ENCODE peak calls at places on chromosome 18, in seven cellular contexts. J is upper lobe of right lung; E is heart left ventricle; R is CD8-positive, alpha-beta T cell; X is psoas muscle; U is body of pancreas; A is lower lobe of right lung. M is an unnamed sample. For H3K36me3, the result is how much of the 10 kb centered on the place peaks cover.

GRCh38 chr18:13183359-13183758 is 35.2 kb upstream of the LDLRAD4 start:
- DNase-seq in A (no peak), E (no peak), U (no peak), J (no peak), X (no peak), R (no peak), M (no peak)

GRCh38 chr18:23209031-23209430 is 73.7 kb downstream of the CABLES1 start:
- DNase-seq in U (no peak), R (no peak), J (no peak), X (no peak), A (no peak), E (no peak), M (no peak)

GRCh38 chr18:2961828-2962227 is 51.1 kb downstream of the LPIN2 start:
- DNase-seq in J (no peak), U (no peak), A (no peak), R (no peak), X (no peak), E (no peak), M (no peak)

GRCh38 chr18:62716679-62717058 is 1.3 kb downstream of the PHLPP1 start:
- DNase-seq in A (peak), R (peak), E (peak), X (peak), U (peak), J (peak), M (no peak)

GRCh38 chr18:69897397-69898108 is 50.1 kb downstream of the CD226 start:
- DNase-seq in R (no peak), E (no peak), A (no peak), J (no peak), U (no peak), X (no peak), M (no peak)

GRCh38 chr18:5142131-5142530 is 54.9 kb downstream of the AKAIN1 start:
- DNase-seq in A (no peak), E (no peak), U (no peak), R (no peak), J (no peak), X (no peak), M (no peak)

GRCh38 chr18:21444465-21445023 is 156.0 kb downstream of the ESCO1 start:
- DNase-seq in J (no peak), X (no peak), E (no peak), A (no peak), U (peak), R (no peak), M (no peak)

GRCh38 chr18:23196119-23197004 is 61.1 kb downstream of the CABLES1 start:
- DNase-seq in A (no peak), E (no peak), R (no peak), X (no peak), J (no peak), U (no peak), M (peak)

GRCh38 chr18:23716516-23716915 is 27.3 kb downstream of the LAMA3 start:
- DNase-seq in E (no peak), R (no peak), A (no peak), J (no peak), X (no peak), U (no peak), M (peak)

GRCh38 chr18:75489493-75490190 is 62.1 kb upstream of the SMIM21 start:
- DNase-seq in E (no peak), J (no peak), X (no peak), R (no peak), A (no peak), U (no peak), M (no peak)

GRCh38 chr18:14924226-14924625 is 176.3 kb downstream of the ANKRD30B start:
- DNase-seq in E (no peak), J (no peak), A (no peak), U (no peak), X (no peak), R (no peak), M (no peak)

GRCh38 chr18:50218432-50219197 is 23.7 kb upstream of the MYO5B start:
- DNase-seq in X (no peak), E (no peak), J (no peak), A (no peak), U (peak), R (peak), M (no peak)

GRCh38 chr18:3111523-3112240 is 98.7 kb upstream of the LPIN2 start:
- DNase-seq in U (no peak), R (no peak), A (no peak), E (no peak), X (no peak), J (no peak), M (no peak)

GRCh38 chr18:26496528-26496927 is 51.8 kb downstream of the KCTD1 start:
- DNase-seq in R (no peak), U (no peak), X (no peak), A (no peak), E (no peak), J (no peak), M (no peak)

GRCh38 chr18:53946561-53946960 is 277.9 kb downstream of the MBD2 start:
- DNase-seq in U (no peak), X (no peak), J (no peak), E (no peak), A (no peak), R (no peak), M (no peak)

GRCh38 chr18:55982992-55983391 is 395.0 kb upstream of the TCF4 start:
- DNase-seq in X (no peak), A (no peak), J (no peak), U (no peak), R (no peak), E (no peak), M (no peak)

GRCh38 chr18:50096766-50097435 is 98.0 kb downstream of the MYO5B start:
- DNase-seq in R (no peak), U (peak), E (no peak), X (no peak), J (no peak), A (no peak), M (no peak)

GRCh38 chr18:79713341-79713740 is 33.7 kb downstream of the CTDP1 start:
- DNase-seq in E (no peak), R (no peak), A (no peak), U (no peak), X (no peak), J (no peak), M (no peak)

DNA sequence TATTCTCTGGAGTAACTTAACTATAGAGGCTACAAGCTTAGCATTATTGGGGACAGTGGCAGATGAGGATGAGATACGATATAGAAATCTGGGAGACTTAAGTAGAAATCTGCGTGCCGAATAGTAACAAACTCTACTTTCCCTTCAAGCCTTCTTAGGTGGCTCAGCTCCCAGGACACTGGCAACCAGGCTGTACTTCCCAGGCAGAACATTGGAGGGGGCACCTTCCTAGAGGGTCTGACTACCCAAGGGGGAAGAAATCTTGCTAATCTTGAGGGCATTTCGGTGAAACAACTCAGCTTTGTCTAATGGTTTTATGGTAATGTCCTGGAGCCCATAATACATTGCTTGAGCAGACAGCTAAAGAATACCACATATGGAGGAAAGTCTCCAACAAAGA is 126.2 kb upstream of the DTNA start:
- DNase-seq in J (no peak), E (no peak), U (no peak), X (no peak), A (no peak), R (no peak), M (no peak)
- TF ChIP-seq CTCF in J (no peak), E (no peak), U (no peak), X (no peak), A (no peak), R (no peak), M (no peak)

GRCh38 chr18:46953195-46953594 is 35.8 kb downstream of the KATNAL2 start:
- DNase-seq in J (no peak), A (no peak), E (no peak), R (no peak), X (no peak), U (no peak), M (no peak)

GRCh38 chr18:46946656-46947282 is 29.4 kb downstream of the KATNAL2 start:
- DNase-seq in E (peak), A (peak), J (peak), R (peak), U (peak), X (peak), M (peak)

GRCh38 chr18:46950064-46950656 is 32.8 kb downstream of the KATNAL2 start:
- DNase-seq in U (no peak), A (no peak), X (no peak), E (no peak), R (no peak), J (no peak), M (no peak)
- H3K36me3 ChIP-seq in U (under half), A (under half), X (under half), E (under half), R (under half), J (under half), M (under half)

DNA sequence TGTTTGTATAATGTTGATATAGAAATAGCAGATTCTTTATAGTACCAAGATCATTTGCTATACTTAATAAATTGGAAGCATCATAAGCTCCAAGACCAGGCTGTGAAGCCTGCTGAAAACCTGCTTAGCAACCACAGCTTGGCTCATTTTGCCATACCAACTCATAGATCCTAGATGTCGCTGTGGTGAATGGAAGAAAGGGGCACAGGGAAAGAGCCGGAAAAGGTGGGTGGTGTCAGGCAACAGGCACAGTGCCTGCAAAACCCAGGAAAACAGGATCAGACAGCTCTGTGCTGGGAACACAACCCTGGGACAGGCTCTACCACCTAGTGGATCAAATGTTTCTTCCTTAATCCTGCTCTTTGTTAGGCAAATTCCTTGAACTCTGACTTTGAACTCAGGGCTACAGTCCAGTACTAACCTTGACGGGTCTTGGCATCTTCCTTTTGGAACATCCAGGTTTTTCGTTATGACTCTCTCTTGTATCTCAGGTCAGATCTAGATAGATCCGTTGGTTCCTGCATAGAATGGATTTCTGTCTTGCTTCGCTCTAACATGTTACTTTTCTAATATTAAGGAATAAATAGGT is 31.6 kb downstream of the TWSG1 start:
- DNase-seq in E (peak), A (no peak), X (no peak), J (no peak), U (peak), R (no peak), M (peak)
- TF ChIP-seq CTCF in E (peak), A (peak), X (peak), J (peak), U (no peak), R (no peak), M (peak)

GRCh38 chr18:32674491-32674890 is 98.3 kb downstream of the KLHL14 start:
- DNase-seq in A (no peak), R (no peak), U (no peak), X (no peak), E (no peak), J (no peak), M (no peak)

GRCh38 chr18:32683044-32683443 is 89.8 kb downstream of the KLHL14 start:
- DNase-seq in E (no peak), X (no peak), U (no peak), A (no peak), R (no peak), J (no peak), M (no peak)

DNA sequence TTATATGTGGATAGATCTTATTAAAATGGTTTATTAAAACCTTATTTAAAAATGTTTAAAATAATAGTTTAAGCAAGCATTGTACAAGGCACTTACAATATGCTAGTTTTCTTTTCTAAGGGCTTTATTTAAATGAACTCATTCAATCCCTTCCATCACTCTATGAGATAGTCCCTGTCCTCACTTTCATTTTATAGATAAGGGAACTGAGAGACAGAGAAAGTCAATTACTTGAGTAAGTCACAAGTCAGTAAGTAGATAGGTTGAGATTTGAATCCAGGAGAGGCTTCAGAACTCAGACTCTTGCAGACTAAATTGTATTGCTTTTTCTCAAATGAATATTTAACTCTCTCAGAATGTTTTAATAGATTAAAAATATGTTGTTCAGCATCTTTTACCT is 95.2 kb downstream of the KLHL14 start:
- DNase-seq in X (no peak), J (no peak), A (no peak), R (no peak), E (no peak), U (no peak), M (no peak)
- H3K36me3 ChIP-seq in X (under half), J (under half), A (under half), R (under half), E (under half), U (under half), M (under half)

GRCh38 chr18:76937597-76937996 is 115.2 kb downstream of the ZNF236 start:
- DNase-seq in R (no peak), E (no peak), A (no peak), X (no peak), J (no peak), U (no peak), M (no peak)
- TF ChIP-seq CTCF in R (no peak), E (no peak), A (no peak), X (no peak), J (no peak), U (no peak), M (no peak)

GRCh38 chr18:45874501-45875184 is 49.2 kb downstream of the SIGLEC15 start:
- DNase-seq in E (no peak), R (peak), J (no peak), X (no peak), U (no peak), A (no peak), M (no peak)

GRCh38 chr18:45876131-45876530 is 50.7 kb downstream of the SIGLEC15 start:
- DNase-seq in R (no peak), E (no peak), U (no peak), J (no peak), X (no peak), A (no peak), M (no peak)

GRCh38 chr18:45871655-45872054 is 46.2 kb downstream of the SIGLEC15 start:
- DNase-seq in U (no peak), X (no peak), J (no peak), R (no peak), A (no peak), E (no peak), M (no peak)

GRCh38 chr18:45879681-45880655 is 54.5 kb downstream of the SIGLEC15 start:
- DNase-seq in A (peak), E (peak), U (peak), X (peak), R (peak), J (peak), M (peak)

GRCh38 chr18:45877403-45877802 is 51.9 kb downstream of the SIGLEC15 start:
- DNase-seq in J (no peak), U (no peak), E (no peak), A (no peak), R (no peak), X (no peak), M (no peak)
- H3K36me3 ChIP-seq in J (half or more), U (under half), E (under half), A (half or more), R (under half), X (half or more), M (under half)

GRCh38 chr18:48697441-48697840 is 158.6 kb downstream of the CTIF start:
- DNase-seq in X (no peak), E (no peak), R (no peak), A (no peak), U (no peak), J (no peak), M (no peak)

GRCh38 chr18:48696218-48696617 is 157.4 kb downstream of the CTIF start:
- DNase-seq in A (no peak), R (no peak), E (no peak), U (no peak), X (no peak), J (no peak), M (no peak)

GRCh38 chr18:48693625-48694262 is 154.9 kb downstream of the CTIF start:
- DNase-seq in J (no peak), X (peak), A (no peak), R (no peak), E (no peak), U (no peak), M (no peak)

GRCh38 chr18:48694295-48694694 is 155.5 kb downstream of the CTIF start:
- DNase-seq in X (peak), E (no peak), A (no peak), R (no peak), J (no peak), U (no peak), M (no peak)

GRCh38 chr18:48695671-48696070 is 156.8 kb downstream of the CTIF start:
- DNase-seq in R (no peak), A (no peak), U (no peak), E (no peak), X (no peak), J (no peak), M (no peak)
- TF ChIP-seq CTCF in R (no peak), A (no peak), U (no peak), E (no peak), X (no peak), J (no peak), M (no peak)

DNA sequence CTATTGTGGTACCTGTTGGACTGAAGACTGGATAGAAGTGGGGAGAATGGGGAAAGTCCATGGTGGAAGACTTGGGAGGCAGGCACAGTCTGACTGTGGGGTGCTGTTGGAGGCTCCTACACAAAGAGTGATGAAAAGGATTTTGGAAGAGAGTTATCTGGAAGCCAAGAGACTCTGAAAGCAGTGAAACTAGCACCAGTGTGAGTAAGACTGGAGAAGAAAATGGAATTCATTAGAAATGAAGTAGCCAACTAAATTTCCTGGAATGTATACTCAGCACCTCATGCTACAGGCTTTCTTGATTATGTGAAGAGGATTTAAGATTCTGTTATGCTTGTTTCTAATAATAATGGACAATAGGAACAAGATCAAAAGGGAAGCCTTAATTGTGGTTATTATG is 27.7 kb downstream of the ELP2 start:
- DNase-seq in X (no peak), E (no peak), A (no peak), R (no peak), J (no peak), U (no peak), M (no peak)
- H3K36me3 ChIP-seq in X (half or more), E (under half), A (half or more), R (under half), J (half or more), U (under half), M (under half)

DNA sequence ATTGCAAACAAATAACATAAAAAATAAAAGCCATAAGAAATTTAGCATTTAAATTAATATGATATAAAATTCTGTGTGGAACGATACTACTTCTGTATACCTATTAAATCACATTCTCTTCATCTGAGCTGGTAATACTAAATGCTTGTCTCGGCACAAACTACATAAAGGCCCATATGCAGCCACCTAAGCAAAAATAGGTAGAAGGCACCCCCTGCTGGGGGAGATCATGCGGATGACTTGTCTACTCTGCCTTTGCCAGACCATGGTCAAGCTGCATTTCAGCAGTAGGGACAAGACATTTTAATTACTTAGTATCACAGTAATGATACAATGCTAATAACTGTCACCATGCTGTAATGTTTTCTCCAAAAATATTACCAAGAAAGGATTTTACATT is 108.0 kb downstream of the CDH19 start:
- DNase-seq in E (peak), A (peak), R (no peak), X (peak), U (peak), J (peak), M (no peak)
- TF ChIP-seq CTCF in E (peak), A (peak), R (no peak), X (peak), U (no peak), J (peak), M (no peak)